ENCODE peak calls at places on chromosomes 1 and 21, in four cellular contexts. One of them, this sample, is unnamed.

GRCh38 chr1:219322766-219323165 is 149.1 kb downstream of the LYPLAL1 start:
- DNase-seq in foreskin fibroblast: no peak
- DNase-seq in endothelial cell: no peak
- DNase-seq in body of pancreas: no peak
- DNase-seq in this sample: no peak

GRCh38 chr21:23471877-23472276 is 2135.4 kb downstream of the MRPL39 start:
- DNase-seq in foreskin fibroblast: no peak
- DNase-seq in endothelial cell: no peak
- DNase-seq in body of pancreas: no peak
- DNase-seq in this sample: no peak

GRCh38 chr1:22406722-22407495 is 44.7 kb upstream of the ZBTB40 start:
- DNase-seq in foreskin fibroblast: no peak
- DNase-seq in endothelial cell: no peak
- DNase-seq in body of pancreas: no peak
- DNase-seq in this sample: no peak

GRCh38 chr1:161954050-161954449 is 69.6 kb downstream of the OLFML2B start:
- DNase-seq in endothelial cell: no peak
- DNase-seq in body of pancreas: no peak
- DNase-seq in foreskin fibroblast: no peak
- DNase-seq in this sample: no peak

GRCh38 chr1:165855010-165855838 is 27.8 kb downstream of the UCK2 start:
- DNase-seq in foreskin fibroblast: no peak
- DNase-seq in endothelial cell: no peak
- DNase-seq in body of pancreas: no peak
- DNase-seq in this sample: no peak

GRCh38 chr1:211574705-211575104 is 4.3 kb downstream of the SLC30A1 start:
- DNase-seq in endothelial cell: no peak
- DNase-seq in foreskin fibroblast: no peak
- DNase-seq in body of pancreas: no peak
- DNase-seq in this sample: no peak

GRCh38 chr21:25790122-25790951 is 55.6 kb downstream of the GABPA start:
- DNase-seq in endothelial cell: no peak
- DNase-seq in foreskin fibroblast: peak; percentile 16
- DNase-seq in body of pancreas: no peak
- DNase-seq in this sample: no peak

GRCh38 chr1:209839875-209840491 is 12.2 kb downstream of the UTP25 start:
- DNase-seq in body of pancreas: no peak
- DNase-seq in foreskin fibroblast: peak; percentile 94
- DNase-seq in endothelial cell: no peak
- DNase-seq in this sample: no peak

GRCh38 chr1:188429385-188429784 is 1600.6 kb downstream of the PLA2G4A start:
- DNase-seq in endothelial cell: no peak
- DNase-seq in foreskin fibroblast: peak; percentile 33
- DNase-seq in body of pancreas: no peak
- DNase-seq in this sample: no peak

GRCh38 chr1:199489594-199489993 is 537.9 kb upstream of the NR5A2 start:
- DNase-seq in body of pancreas: no peak
- DNase-seq in foreskin fibroblast: no peak
- DNase-seq in endothelial cell: no peak
- DNase-seq in this sample: no peak

GRCh38 chr1:54845772-54846171 is 41.2 kb downstream of the DHCR24 start:
- DNase-seq in foreskin fibroblast: no peak
- DNase-seq in body of pancreas: no peak
- DNase-seq in endothelial cell: no peak
- DNase-seq in this sample: no peak

GRCh38 chr1:110255388-110255787 is 45.3 kb downstream of the KCNC4 start:
- DNase-seq in endothelial cell: peak; percentile 57
- DNase-seq in body of pancreas: peak; percentile 22
- DNase-seq in foreskin fibroblast: no peak
- DNase-seq in this sample: no peak

GRCh38 chr1:2314803-2315710 is 76.3 kb downstream of the MORN1 start:
- DNase-seq in body of pancreas: peak; percentile 41
- DNase-seq in endothelial cell: peak; percentile 81
- DNase-seq in foreskin fibroblast: no peak
- DNase-seq in this sample: peak; percentile 57

GRCh38 chr21:43312011-43312410 is 114.9 kb downstream of the SIK1 start:
- DNase-seq in endothelial cell: no peak
- DNase-seq in foreskin fibroblast: no peak
- DNase-seq in body of pancreas: no peak
- DNase-seq in this sample: no peak

GRCh38 chr1:109765896-109766615 is 2.3 kb upstream of the EPS8L3 start:
- DNase-seq in foreskin fibroblast: no peak
- DNase-seq in body of pancreas: peak; percentile 4
- DNase-seq in endothelial cell: no peak
- DNase-seq in this sample: no peak

GRCh38 chr1:24413350-24414163 is at the start of gene STPG1:
- DNase-seq in endothelial cell: peak; percentile 81
- DNase-seq in foreskin fibroblast: peak; percentile 69
- DNase-seq in body of pancreas: peak; percentile 90
- DNase-seq in this sample: peak; percentile 71

GRCh38 chr1:160205974-160206369 is 788 bp downstream of the PEA15 start:
- DNase-seq in endothelial cell: no peak
- DNase-seq in foreskin fibroblast: peak; percentile 55
- DNase-seq in body of pancreas: peak; percentile 33
- DNase-seq in this sample: no peak

GRCh38 chr1:42480921-42481320 is 17.8 kb downstream of the CCDC30 start:
- DNase-seq in endothelial cell: no peak
- DNase-seq in body of pancreas: no peak
- DNase-seq in foreskin fibroblast: no peak
- DNase-seq in this sample: no peak

GRCh38 chr21:39518845-39519205 is 67.1 kb downstream of the SH3BGR start:
- DNase-seq in body of pancreas: no peak
- DNase-seq in foreskin fibroblast: no peak
- DNase-seq in endothelial cell: no peak
- DNase-seq in this sample: no peak

GRCh38 chr1:182238421-182238820 is 153.2 kb downstream of the GLUL start:
- DNase-seq in foreskin fibroblast: no peak
- DNase-seq in body of pancreas: no peak
- DNase-seq in endothelial cell: no peak
- DNase-seq in this sample: no peak

GRCh38 chr1:15739745-15740144 is 2.6 kb upstream of the TMEM82 start:
- DNase-seq in body of pancreas: peak; percentile 28
- DNase-seq in endothelial cell: no peak
- DNase-seq in foreskin fibroblast: no peak
- DNase-seq in this sample: no peak

GRCh38 chr1:23555949-23556640 is 3.2 kb downstream of the ID3 start:
- DNase-seq in foreskin fibroblast: peak; percentile 68
- DNase-seq in body of pancreas: peak; percentile 51
- DNase-seq in endothelial cell: peak; percentile 29
- DNase-seq in this sample: no peak

DNA sequence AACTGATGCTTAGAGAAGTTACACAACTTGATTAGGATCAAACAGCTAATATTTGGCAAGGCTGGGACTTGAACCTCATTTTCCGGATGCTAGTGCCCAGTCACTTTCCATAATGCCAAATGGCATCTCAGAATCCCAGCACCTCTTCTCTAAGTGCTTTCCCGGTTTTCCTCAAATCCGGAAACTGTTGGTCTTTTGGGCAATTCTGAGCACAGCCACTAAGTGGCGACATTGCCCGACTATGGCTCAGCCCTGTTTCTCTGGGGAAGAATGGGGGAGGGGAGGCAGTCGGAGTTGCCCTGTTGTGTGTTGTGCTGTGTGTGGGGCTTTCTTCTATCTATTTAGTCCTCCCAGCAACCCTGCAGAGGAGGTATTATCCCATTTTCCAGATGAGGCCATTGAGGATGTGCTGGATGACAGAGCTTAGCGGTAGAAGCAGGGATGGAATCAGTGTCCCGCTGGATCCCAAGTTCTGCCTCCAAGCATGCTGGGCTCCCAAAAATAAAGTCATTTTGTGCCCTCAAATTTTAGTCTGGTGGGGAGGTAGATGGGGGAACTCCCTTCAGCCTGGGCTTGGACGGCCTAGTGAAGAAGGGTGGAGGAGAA is 175.0 kb downstream of the FCRL5 start:
- DNase-seq in endothelial cell: peak; percentile 71
- DNase-seq in body of pancreas: peak; percentile 60
- DNase-seq in foreskin fibroblast: peak; percentile 27
- DNase-seq in this sample: peak; percentile 49
- TF ChIP-seq CTCF in endothelial cell: peak; percentile 76
- TF ChIP-seq CTCF in body of pancreas: peak; percentile 23
- TF ChIP-seq CTCF in foreskin fibroblast: peak; percentile 66
- TF ChIP-seq CTCF in this sample: peak; percentile 61

DNA sequence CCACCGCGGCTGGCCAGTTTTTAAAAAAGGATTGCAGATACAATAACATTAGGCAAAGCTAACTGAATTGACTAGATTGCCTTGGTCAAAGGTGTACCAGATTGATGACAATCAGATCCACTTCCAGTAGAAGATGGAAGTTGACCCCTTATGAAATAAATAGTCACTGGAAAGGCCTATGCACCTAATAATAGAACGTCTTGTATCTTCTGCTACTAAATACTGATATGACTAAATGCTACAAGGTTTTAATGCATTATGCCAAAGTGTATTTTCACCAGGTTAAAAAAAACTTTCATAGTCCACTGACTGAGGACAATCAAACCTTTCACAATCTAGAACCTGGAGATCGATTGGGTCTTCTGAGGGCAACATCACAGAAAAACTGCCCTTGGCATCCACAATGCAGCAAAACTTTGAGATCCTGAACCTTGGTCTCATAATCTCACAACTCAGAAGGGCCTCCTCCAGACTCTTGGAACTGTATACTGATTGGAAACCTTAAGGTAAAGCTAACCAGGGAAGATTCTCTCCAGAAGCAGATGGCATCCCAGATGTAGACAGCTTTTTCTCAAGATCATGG is 7.8 kb upstream of the RBBP5 start:
- DNase-seq in endothelial cell: no peak
- DNase-seq in body of pancreas: no peak
- DNase-seq in foreskin fibroblast: no peak
- DNase-seq in this sample: no peak
- TF ChIP-seq CTCF in endothelial cell: no peak
- TF ChIP-seq CTCF in body of pancreas: no peak
- TF ChIP-seq CTCF in foreskin fibroblast: no peak
- TF ChIP-seq CTCF in this sample: no peak

GRCh38 chr21:17270234-17270633 is 242.6 kb upstream of the CXADR start:
- DNase-seq in body of pancreas: peak; percentile 11
- DNase-seq in endothelial cell: no peak
- DNase-seq in foreskin fibroblast: peak; percentile 15
- DNase-seq in this sample: no peak
- TF ChIP-seq CTCF in body of pancreas: peak; percentile 49
- TF ChIP-seq CTCF in endothelial cell: peak; percentile 52
- TF ChIP-seq CTCF in foreskin fibroblast: peak; percentile 20
- TF ChIP-seq CTCF in this sample: peak; percentile 69

GRCh38 chr1:107318932-107319331 is 178.1 kb downstream of the NTNG1 start:
- DNase-seq in foreskin fibroblast: no peak
- DNase-seq in endothelial cell: peak; percentile 3
- DNase-seq in body of pancreas: no peak
- DNase-seq in this sample: no peak
- TF ChIP-seq CTCF in foreskin fibroblast: no peak
- TF ChIP-seq CTCF in endothelial cell: no peak
- TF ChIP-seq CTCF in body of pancreas: no peak
- TF ChIP-seq CTCF in this sample: no peak

GRCh38 chr1:29415861-29416260 is 179.5 kb downstream of the PTPRU start:
- DNase-seq in endothelial cell: no peak
- DNase-seq in foreskin fibroblast: no peak
- DNase-seq in body of pancreas: no peak
- DNase-seq in this sample: no peak

GRCh38 chr1:29415156-29415830 is 179.0 kb downstream of the PTPRU start:
- DNase-seq in body of pancreas: no peak
- DNase-seq in endothelial cell: no peak
- DNase-seq in foreskin fibroblast: no peak
- DNase-seq in this sample: no peak

GRCh38 chr1:29416825-29417557 is 180.7 kb downstream of the PTPRU start:
- DNase-seq in body of pancreas: no peak
- DNase-seq in endothelial cell: no peak
- DNase-seq in foreskin fibroblast: peak; percentile 20
- DNase-seq in this sample: no peak

GRCh38 chr1:29417558-29417858 is 181.2 kb downstream of the PTPRU start:
- DNase-seq in foreskin fibroblast: no peak
- DNase-seq in endothelial cell: no peak
- DNase-seq in body of pancreas: no peak
- DNase-seq in this sample: no peak

DNA sequence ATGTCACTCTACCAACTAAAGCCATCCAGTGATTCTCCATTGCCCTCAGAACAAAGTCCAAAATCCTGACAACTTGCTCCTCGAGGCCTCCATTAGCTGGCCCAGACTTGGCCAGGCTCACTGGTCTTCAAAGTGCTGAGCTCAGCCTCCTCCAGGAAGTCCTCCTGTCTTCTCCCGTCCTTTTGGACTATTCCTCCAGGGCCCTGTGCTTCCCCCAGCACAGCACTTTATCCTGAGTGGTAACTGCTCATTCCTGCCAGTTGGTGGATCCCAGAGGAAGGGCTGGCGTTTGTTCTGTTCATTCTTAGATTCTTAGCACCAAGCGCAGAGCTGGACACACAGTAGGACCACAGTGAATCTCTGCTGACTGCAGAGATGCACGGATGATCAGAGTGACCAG is 179.9 kb downstream of the PTPRU start:
- DNase-seq in endothelial cell: no peak
- DNase-seq in body of pancreas: no peak
- DNase-seq in foreskin fibroblast: no peak
- DNase-seq in this sample: no peak
- TF ChIP-seq CTCF in endothelial cell: no peak
- TF ChIP-seq CTCF in body of pancreas: no peak
- TF ChIP-seq CTCF in foreskin fibroblast: peak; percentile 4
- TF ChIP-seq CTCF in this sample: peak; percentile 44

GRCh38 chr1:40161125-40161887 is at the start of gene RLF:
- DNase-seq in body of pancreas: peak; percentile 95
- DNase-seq in endothelial cell: peak; percentile 96
- DNase-seq in foreskin fibroblast: peak; percentile 94
- DNase-seq in this sample: peak; percentile 89
- TF ChIP-seq CTCF in body of pancreas: no peak
- TF ChIP-seq CTCF in endothelial cell: no peak
- TF ChIP-seq CTCF in foreskin fibroblast: no peak
- TF ChIP-seq CTCF in this sample: no peak

GRCh38 chr1:227465256-227465655 is 98.1 kb upstream of the ZNF678 start:
- DNase-seq in foreskin fibroblast: no peak
- DNase-seq in body of pancreas: no peak
- DNase-seq in endothelial cell: no peak
- DNase-seq in this sample: no peak
- TF ChIP-seq CTCF in foreskin fibroblast: no peak
- TF ChIP-seq CTCF in body of pancreas: no peak
- TF ChIP-seq CTCF in endothelial cell: peak; percentile 29
- TF ChIP-seq CTCF in this sample: peak; percentile 8